ENCODE peak calls at places on chromosome 3, in nine cellular contexts. One of them, this sample, is unnamed.

GRCh38 chr3:57464801-57465200 is 79.3 kb downstream of the DNAH12 start:
- DNase-seq in tibial nerve: no peak
- DNase-seq in left cardiac atrium: no peak
- DNase-seq in fibroblast of pulmonary artery: peak; percentile 16
- DNase-seq in cardiac muscle cell: peak; percentile 4
- DNase-seq in activated CD8-positive, alpha-beta memory T cell treated with anti-CD3 and anti-CD28 coated beads, Interleukin-2, amount 50 U/mL, for 48 hours: no peak
- DNase-seq in omental fat pad: no peak
- DNase-seq in AG04450: no peak
- DNase-seq in activated naive CD4-positive, alpha-beta T cell treated with Interleukin-2 at 50 U/mL for 16 hours: no peak
- DNase-seq in this sample: no peak

GRCh38 chr3:16460886-16461285 is 52.6 kb downstream of the RFTN1 start:
- DNase-seq in tibial nerve: no peak
- DNase-seq in activated CD8-positive, alpha-beta memory T cell treated with anti-CD3 and anti-CD28 coated beads, Interleukin-2, amount 50 U/mL, for 48 hours: no peak
- DNase-seq in activated naive CD4-positive, alpha-beta T cell treated with Interleukin-2 at 50 U/mL for 16 hours: no peak
- DNase-seq in fibroblast of pulmonary artery: no peak
- DNase-seq in left cardiac atrium: no peak
- DNase-seq in omental fat pad: no peak
- DNase-seq in cardiac muscle cell: no peak
- DNase-seq in AG04450: no peak
- DNase-seq in this sample: no peak

GRCh38 chr3:192246847-192247520 is 480.4 kb downstream of the FGF12 start:
- DNase-seq in AG04450: no peak
- DNase-seq in omental fat pad: no peak
- DNase-seq in activated CD8-positive, alpha-beta memory T cell treated with anti-CD3 and anti-CD28 coated beads, Interleukin-2, amount 50 U/mL, for 48 hours: no peak
- DNase-seq in fibroblast of pulmonary artery: no peak
- DNase-seq in left cardiac atrium: no peak
- DNase-seq in activated naive CD4-positive, alpha-beta T cell treated with Interleukin-2 at 50 U/mL for 16 hours: no peak
- DNase-seq in cardiac muscle cell: no peak
- DNase-seq in tibial nerve: no peak
- DNase-seq in this sample: no peak

GRCh38 chr3:12598890-12599289 is 42.0 kb downstream of the MKRN2 start:
- DNase-seq in activated naive CD4-positive, alpha-beta T cell treated with Interleukin-2 at 50 U/mL for 16 hours: no peak
- DNase-seq in AG04450: no peak
- DNase-seq in cardiac muscle cell: no peak
- DNase-seq in tibial nerve: no peak
- DNase-seq in left cardiac atrium: no peak
- DNase-seq in activated CD8-positive, alpha-beta memory T cell treated with anti-CD3 and anti-CD28 coated beads, Interleukin-2, amount 50 U/mL, for 48 hours: no peak
- DNase-seq in omental fat pad: no peak
- DNase-seq in fibroblast of pulmonary artery: no peak
- DNase-seq in this sample: no peak

GRCh38 chr3:188947401-188947982 is 224.3 kb upstream of the TPRG1 start:
- DNase-seq in left cardiac atrium: peak; percentile 87
- DNase-seq in activated CD8-positive, alpha-beta memory T cell treated with anti-CD3 and anti-CD28 coated beads, Interleukin-2, amount 50 U/mL, for 48 hours: peak; percentile 59
- DNase-seq in activated naive CD4-positive, alpha-beta T cell treated with Interleukin-2 at 50 U/mL for 16 hours: peak; percentile 4
- DNase-seq in cardiac muscle cell: peak; percentile 94
- DNase-seq in AG04450: no peak
- DNase-seq in fibroblast of pulmonary artery: peak; percentile 87
- DNase-seq in tibial nerve: peak; percentile 74
- DNase-seq in omental fat pad: peak; percentile 42
- DNase-seq in this sample: peak; percentile 77

GRCh38 chr3:175274474-175275218 is 415.5 kb downstream of the NAALADL2 start:
- DNase-seq in activated CD8-positive, alpha-beta memory T cell treated with anti-CD3 and anti-CD28 coated beads, Interleukin-2, amount 50 U/mL, for 48 hours: no peak
- DNase-seq in AG04450: no peak
- DNase-seq in left cardiac atrium: no peak
- DNase-seq in tibial nerve: no peak
- DNase-seq in omental fat pad: no peak
- DNase-seq in fibroblast of pulmonary artery: no peak
- DNase-seq in activated naive CD4-positive, alpha-beta T cell treated with Interleukin-2 at 50 U/mL for 16 hours: no peak
- DNase-seq in cardiac muscle cell: no peak
- DNase-seq in this sample: no peak

GRCh38 chr3:63976166-63976861 is 47.0 kb downstream of the PSMD6 start:
- DNase-seq in left cardiac atrium: no peak
- DNase-seq in activated CD8-positive, alpha-beta memory T cell treated with anti-CD3 and anti-CD28 coated beads, Interleukin-2, amount 50 U/mL, for 48 hours: no peak
- DNase-seq in fibroblast of pulmonary artery: peak; percentile 99
- DNase-seq in activated naive CD4-positive, alpha-beta T cell treated with Interleukin-2 at 50 U/mL for 16 hours: no peak
- DNase-seq in AG04450: peak; percentile 81
- DNase-seq in omental fat pad: no peak
- DNase-seq in cardiac muscle cell: no peak
- DNase-seq in tibial nerve: no peak
- DNase-seq in this sample: peak; percentile 46

GRCh38 chr3:8607285-8608040 is 37.1 kb downstream of the SSUH2 start:
- DNase-seq in left cardiac atrium: peak; percentile 73
- DNase-seq in omental fat pad: no peak
- DNase-seq in activated CD8-positive, alpha-beta memory T cell treated with anti-CD3 and anti-CD28 coated beads, Interleukin-2, amount 50 U/mL, for 48 hours: no peak
- DNase-seq in cardiac muscle cell: peak; percentile 94
- DNase-seq in activated naive CD4-positive, alpha-beta T cell treated with Interleukin-2 at 50 U/mL for 16 hours: no peak
- DNase-seq in tibial nerve: no peak
- DNase-seq in fibroblast of pulmonary artery: peak; percentile 91
- DNase-seq in AG04450: peak; percentile 37
- DNase-seq in this sample: peak; percentile 15

GRCh38 chr3:25386686-25387271 is 41.3 kb upstream of the RARB start:
- DNase-seq in AG04450: no peak
- DNase-seq in activated CD8-positive, alpha-beta memory T cell treated with anti-CD3 and anti-CD28 coated beads, Interleukin-2, amount 50 U/mL, for 48 hours: no peak
- DNase-seq in omental fat pad: no peak
- DNase-seq in left cardiac atrium: no peak
- DNase-seq in activated naive CD4-positive, alpha-beta T cell treated with Interleukin-2 at 50 U/mL for 16 hours: no peak
- DNase-seq in cardiac muscle cell: no peak
- DNase-seq in fibroblast of pulmonary artery: no peak
- DNase-seq in tibial nerve: no peak
- DNase-seq in this sample: no peak

GRCh38 chr3:118801899-118802298 is 232.7 kb downstream of the IGSF11 start:
- DNase-seq in activated CD8-positive, alpha-beta memory T cell treated with anti-CD3 and anti-CD28 coated beads, Interleukin-2, amount 50 U/mL, for 48 hours: no peak
- DNase-seq in tibial nerve: no peak
- DNase-seq in activated naive CD4-positive, alpha-beta T cell treated with Interleukin-2 at 50 U/mL for 16 hours: no peak
- DNase-seq in omental fat pad: no peak
- DNase-seq in fibroblast of pulmonary artery: no peak
- DNase-seq in AG04450: no peak
- DNase-seq in left cardiac atrium: peak; percentile 55
- DNase-seq in cardiac muscle cell: no peak
- DNase-seq in this sample: no peak

GRCh38 chr3:70980646-70981031 is 602.9 kb downstream of the FOXP1 start:
- DNase-seq in activated naive CD4-positive, alpha-beta T cell treated with Interleukin-2 at 50 U/mL for 16 hours: no peak
- DNase-seq in fibroblast of pulmonary artery: no peak
- DNase-seq in left cardiac atrium: no peak
- DNase-seq in tibial nerve: no peak
- DNase-seq in cardiac muscle cell: no peak
- DNase-seq in AG04450: no peak
- DNase-seq in activated CD8-positive, alpha-beta memory T cell treated with anti-CD3 and anti-CD28 coated beads, Interleukin-2, amount 50 U/mL, for 48 hours: no peak
- DNase-seq in omental fat pad: no peak
- DNase-seq in this sample: no peak

GRCh38 chr3:195237981-195238625 is 32.9 kb downstream of the XXYLT1 start:
- DNase-seq in AG04450: no peak
- DNase-seq in cardiac muscle cell: no peak
- DNase-seq in tibial nerve: no peak
- DNase-seq in left cardiac atrium: no peak
- DNase-seq in activated naive CD4-positive, alpha-beta T cell treated with Interleukin-2 at 50 U/mL for 16 hours: no peak
- DNase-seq in omental fat pad: peak; percentile 18
- DNase-seq in fibroblast of pulmonary artery: no peak
- DNase-seq in activated CD8-positive, alpha-beta memory T cell treated with anti-CD3 and anti-CD28 coated beads, Interleukin-2, amount 50 U/mL, for 48 hours: no peak
- DNase-seq in this sample: no peak

GRCh38 chr3:71201939-71202338 is 381.6 kb downstream of the FOXP1 start:
- DNase-seq in activated naive CD4-positive, alpha-beta T cell treated with Interleukin-2 at 50 U/mL for 16 hours: no peak
- DNase-seq in cardiac muscle cell: no peak
- DNase-seq in tibial nerve: peak; percentile 59
- DNase-seq in AG04450: no peak
- DNase-seq in fibroblast of pulmonary artery: peak; percentile 64
- DNase-seq in omental fat pad: no peak
- DNase-seq in activated CD8-positive, alpha-beta memory T cell treated with anti-CD3 and anti-CD28 coated beads, Interleukin-2, amount 50 U/mL, for 48 hours: no peak
- DNase-seq in left cardiac atrium: peak; percentile 80
- DNase-seq in this sample: no peak

GRCh38 chr3:110138966-110139555 is 801.7 kb upstream of the DPPA4 start:
- DNase-seq in AG04450: no peak
- DNase-seq in activated CD8-positive, alpha-beta memory T cell treated with anti-CD3 and anti-CD28 coated beads, Interleukin-2, amount 50 U/mL, for 48 hours: no peak
- DNase-seq in cardiac muscle cell: no peak
- DNase-seq in tibial nerve: no peak
- DNase-seq in left cardiac atrium: no peak
- DNase-seq in omental fat pad: no peak
- DNase-seq in fibroblast of pulmonary artery: no peak
- DNase-seq in activated naive CD4-positive, alpha-beta T cell treated with Interleukin-2 at 50 U/mL for 16 hours: no peak
- DNase-seq in this sample: no peak

GRCh38 chr3:19543212-19543841 is 390.7 kb downstream of the EFHB start:
- DNase-seq in activated CD8-positive, alpha-beta memory T cell treated with anti-CD3 and anti-CD28 coated beads, Interleukin-2, amount 50 U/mL, for 48 hours: no peak
- DNase-seq in cardiac muscle cell: peak; percentile 44
- DNase-seq in AG04450: no peak
- DNase-seq in left cardiac atrium: no peak
- DNase-seq in tibial nerve: no peak
- DNase-seq in activated naive CD4-positive, alpha-beta T cell treated with Interleukin-2 at 50 U/mL for 16 hours: no peak
- DNase-seq in fibroblast of pulmonary artery: peak; percentile 0
- DNase-seq in omental fat pad: no peak
- DNase-seq in this sample: peak; percentile 1

GRCh38 chr3:33360136-33360825 is 79.9 kb downstream of the UBP1 start:
- DNase-seq in activated CD8-positive, alpha-beta memory T cell treated with anti-CD3 and anti-CD28 coated beads, Interleukin-2, amount 50 U/mL, for 48 hours: no peak
- DNase-seq in cardiac muscle cell: no peak
- DNase-seq in AG04450: no peak
- DNase-seq in activated naive CD4-positive, alpha-beta T cell treated with Interleukin-2 at 50 U/mL for 16 hours: no peak
- DNase-seq in fibroblast of pulmonary artery: peak; percentile 66
- DNase-seq in omental fat pad: no peak
- DNase-seq in left cardiac atrium: no peak
- DNase-seq in tibial nerve: no peak
- DNase-seq in this sample: no peak

GRCh38 chr3:170117134-170117533 is 64.4 kb downstream of the PHC3 start:
- DNase-seq in AG04450: no peak
- DNase-seq in cardiac muscle cell: no peak
- DNase-seq in activated CD8-positive, alpha-beta memory T cell treated with anti-CD3 and anti-CD28 coated beads, Interleukin-2, amount 50 U/mL, for 48 hours: no peak
- DNase-seq in left cardiac atrium: no peak
- DNase-seq in activated naive CD4-positive, alpha-beta T cell treated with Interleukin-2 at 50 U/mL for 16 hours: no peak
- DNase-seq in omental fat pad: no peak
- DNase-seq in tibial nerve: no peak
- DNase-seq in fibroblast of pulmonary artery: peak; percentile 20
- DNase-seq in this sample: no peak

GRCh38 chr3:105686324-105686897 is 182.4 kb downstream of the CBLB start:
- DNase-seq in AG04450: peak; percentile 2
- DNase-seq in activated CD8-positive, alpha-beta memory T cell treated with anti-CD3 and anti-CD28 coated beads, Interleukin-2, amount 50 U/mL, for 48 hours: no peak
- DNase-seq in omental fat pad: no peak
- DNase-seq in activated naive CD4-positive, alpha-beta T cell treated with Interleukin-2 at 50 U/mL for 16 hours: no peak
- DNase-seq in fibroblast of pulmonary artery: peak; percentile 62
- DNase-seq in cardiac muscle cell: no peak
- DNase-seq in tibial nerve: no peak
- DNase-seq in left cardiac atrium: no peak
- DNase-seq in this sample: no peak

GRCh38 chr3:116005404-116005803 is 382.1 kb downstream of the GAP43 start:
- DNase-seq in omental fat pad: peak; percentile 33
- DNase-seq in tibial nerve: no peak
- DNase-seq in fibroblast of pulmonary artery: peak; percentile 92
- DNase-seq in cardiac muscle cell: no peak
- DNase-seq in left cardiac atrium: peak; percentile 53
- DNase-seq in activated CD8-positive, alpha-beta memory T cell treated with anti-CD3 and anti-CD28 coated beads, Interleukin-2, amount 50 U/mL, for 48 hours: no peak
- DNase-seq in activated naive CD4-positive, alpha-beta T cell treated with Interleukin-2 at 50 U/mL for 16 hours: no peak
- DNase-seq in AG04450: peak; percentile 82
- DNase-seq in this sample: peak; percentile 41

GRCh38 chr3:11909726-11910125 is 63.0 kb upstream of the TAMM41 start:
- DNase-seq in activated naive CD4-positive, alpha-beta T cell treated with Interleukin-2 at 50 U/mL for 16 hours: no peak
- DNase-seq in tibial nerve: no peak
- DNase-seq in left cardiac atrium: no peak
- DNase-seq in cardiac muscle cell: no peak
- DNase-seq in AG04450: no peak
- DNase-seq in activated CD8-positive, alpha-beta memory T cell treated with anti-CD3 and anti-CD28 coated beads, Interleukin-2, amount 50 U/mL, for 48 hours: no peak
- DNase-seq in fibroblast of pulmonary artery: no peak
- DNase-seq in omental fat pad: no peak
- DNase-seq in this sample: no peak

GRCh38 chr3:4656059-4656458 is 162.9 kb downstream of the ITPR1 start:
- DNase-seq in activated CD8-positive, alpha-beta memory T cell treated with anti-CD3 and anti-CD28 coated beads, Interleukin-2, amount 50 U/mL, for 48 hours: no peak
- DNase-seq in fibroblast of pulmonary artery: peak; percentile 89
- DNase-seq in cardiac muscle cell: peak; percentile 79
- DNase-seq in AG04450: peak; percentile 44
- DNase-seq in left cardiac atrium: peak; percentile 68
- DNase-seq in tibial nerve: peak; percentile 20
- DNase-seq in activated naive CD4-positive, alpha-beta T cell treated with Interleukin-2 at 50 U/mL for 16 hours: no peak
- DNase-seq in omental fat pad: no peak
- DNase-seq in this sample: peak; percentile 67

GRCh38 chr3:77536038-77536775 is 496.3 kb downstream of the ROBO2 start:
- DNase-seq in omental fat pad: no peak
- DNase-seq in AG04450: no peak
- DNase-seq in activated CD8-positive, alpha-beta memory T cell treated with anti-CD3 and anti-CD28 coated beads, Interleukin-2, amount 50 U/mL, for 48 hours: no peak
- DNase-seq in activated naive CD4-positive, alpha-beta T cell treated with Interleukin-2 at 50 U/mL for 16 hours: no peak
- DNase-seq in tibial nerve: no peak
- DNase-seq in cardiac muscle cell: peak; percentile 10
- DNase-seq in left cardiac atrium: no peak
- DNase-seq in fibroblast of pulmonary artery: no peak
- DNase-seq in this sample: no peak

GRCh38 chr3:101127991-101128390 is 134.8 kb upstream of the ABI3BP start:
- DNase-seq in AG04450: no peak
- DNase-seq in activated CD8-positive, alpha-beta memory T cell treated with anti-CD3 and anti-CD28 coated beads, Interleukin-2, amount 50 U/mL, for 48 hours: no peak
- DNase-seq in fibroblast of pulmonary artery: no peak
- DNase-seq in left cardiac atrium: no peak
- DNase-seq in activated naive CD4-positive, alpha-beta T cell treated with Interleukin-2 at 50 U/mL for 16 hours: no peak
- DNase-seq in tibial nerve: no peak
- DNase-seq in cardiac muscle cell: no peak
- DNase-seq in omental fat pad: no peak
- DNase-seq in this sample: no peak

GRCh38 chr3:141652349-141652748 is 85.7 kb upstream of the RNF7 start:
- DNase-seq in fibroblast of pulmonary artery: no peak
- DNase-seq in omental fat pad: no peak
- DNase-seq in activated CD8-positive, alpha-beta memory T cell treated with anti-CD3 and anti-CD28 coated beads, Interleukin-2, amount 50 U/mL, for 48 hours: no peak
- DNase-seq in AG04450: no peak
- DNase-seq in tibial nerve: no peak
- DNase-seq in activated naive CD4-positive, alpha-beta T cell treated with Interleukin-2 at 50 U/mL for 16 hours: no peak
- DNase-seq in left cardiac atrium: no peak
- DNase-seq in cardiac muscle cell: no peak
- DNase-seq in this sample: no peak

GRCh38 chr3:45545476-45545875 is 49.1 kb upstream of the LIMD1 start:
- DNase-seq in AG04450: no peak
- DNase-seq in left cardiac atrium: peak; percentile 56
- DNase-seq in cardiac muscle cell: no peak
- DNase-seq in activated naive CD4-positive, alpha-beta T cell treated with Interleukin-2 at 50 U/mL for 16 hours: no peak
- DNase-seq in tibial nerve: no peak
- DNase-seq in activated CD8-positive, alpha-beta memory T cell treated with anti-CD3 and anti-CD28 coated beads, Interleukin-2, amount 50 U/mL, for 48 hours: no peak
- DNase-seq in fibroblast of pulmonary artery: peak; percentile 31
- DNase-seq in omental fat pad: no peak
- DNase-seq in this sample: no peak

GRCh38 chr3:185658504-185658912 is 72.4 kb downstream of the SENP2 start:
- DNase-seq in activated naive CD4-positive, alpha-beta T cell treated with Interleukin-2 at 50 U/mL for 16 hours: no peak
- DNase-seq in left cardiac atrium: peak; percentile 55
- DNase-seq in tibial nerve: peak; percentile 86
- DNase-seq in AG04450: peak; percentile 94
- DNase-seq in activated CD8-positive, alpha-beta memory T cell treated with anti-CD3 and anti-CD28 coated beads, Interleukin-2, amount 50 U/mL, for 48 hours: no peak
- DNase-seq in omental fat pad: peak; percentile 73
- DNase-seq in fibroblast of pulmonary artery: peak; percentile 98
- DNase-seq in cardiac muscle cell: no peak
- DNase-seq in this sample: no peak

GRCh38 chr3:30511524-30512278 is 94.7 kb upstream of the TGFBR2 start:
- DNase-seq in AG04450: peak; percentile 93
- DNase-seq in tibial nerve: no peak
- DNase-seq in activated naive CD4-positive, alpha-beta T cell treated with Interleukin-2 at 50 U/mL for 16 hours: no peak
- DNase-seq in cardiac muscle cell: no peak
- DNase-seq in left cardiac atrium: no peak
- DNase-seq in omental fat pad: no peak
- DNase-seq in fibroblast of pulmonary artery: peak; percentile 99
- DNase-seq in activated CD8-positive, alpha-beta memory T cell treated with anti-CD3 and anti-CD28 coated beads, Interleukin-2, amount 50 U/mL, for 48 hours: no peak
- DNase-seq in this sample: peak; percentile 80

GRCh38 chr3:114880078-114880477 is 267.0 kb downstream of the ZBTB20 start:
- DNase-seq in activated CD8-positive, alpha-beta memory T cell treated with anti-CD3 and anti-CD28 coated beads, Interleukin-2, amount 50 U/mL, for 48 hours: no peak
- DNase-seq in tibial nerve: no peak
- DNase-seq in left cardiac atrium: peak; percentile 21
- DNase-seq in AG04450: no peak
- DNase-seq in activated naive CD4-positive, alpha-beta T cell treated with Interleukin-2 at 50 U/mL for 16 hours: no peak
- DNase-seq in fibroblast of pulmonary artery: no peak
- DNase-seq in omental fat pad: no peak
- DNase-seq in cardiac muscle cell: no peak
- DNase-seq in this sample: no peak

GRCh38 chr3:2390926-2391532 is 292.4 kb downstream of the CNTN4 start:
- DNase-seq in AG04450: no peak
- DNase-seq in fibroblast of pulmonary artery: no peak
- DNase-seq in left cardiac atrium: no peak
- DNase-seq in activated CD8-positive, alpha-beta memory T cell treated with anti-CD3 and anti-CD28 coated beads, Interleukin-2, amount 50 U/mL, for 48 hours: no peak
- DNase-seq in tibial nerve: no peak
- DNase-seq in cardiac muscle cell: no peak
- DNase-seq in omental fat pad: no peak
- DNase-seq in activated naive CD4-positive, alpha-beta T cell treated with Interleukin-2 at 50 U/mL for 16 hours: no peak
- DNase-seq in this sample: no peak

GRCh38 chr3:20340324-20340928 is 154.4 kb upstream of the SGO1 start:
- DNase-seq in tibial nerve: peak; percentile 46
- DNase-seq in activated CD8-positive, alpha-beta memory T cell treated with anti-CD3 and anti-CD28 coated beads, Interleukin-2, amount 50 U/mL, for 48 hours: peak; percentile 78
- DNase-seq in omental fat pad: peak; percentile 40
- DNase-seq in fibroblast of pulmonary artery: peak; percentile 87
- DNase-seq in left cardiac atrium: peak; percentile 64
- DNase-seq in cardiac muscle cell: peak; percentile 72
- DNase-seq in activated naive CD4-positive, alpha-beta T cell treated with Interleukin-2 at 50 U/mL for 16 hours: peak; percentile 54
- DNase-seq in AG04450: peak; percentile 30
- DNase-seq in this sample: peak; percentile 55

GRCh38 chr3:20121088-20121487 is 64.9 kb downstream of the SGO1 start:
- DNase-seq in fibroblast of pulmonary artery: no peak
- DNase-seq in activated CD8-positive, alpha-beta memory T cell treated with anti-CD3 and anti-CD28 coated beads, Interleukin-2, amount 50 U/mL, for 48 hours: no peak
- DNase-seq in omental fat pad: no peak
- DNase-seq in AG04450: no peak
- DNase-seq in cardiac muscle cell: no peak
- DNase-seq in activated naive CD4-positive, alpha-beta T cell treated with Interleukin-2 at 50 U/mL for 16 hours: no peak
- DNase-seq in left cardiac atrium: no peak
- DNase-seq in tibial nerve: no peak
- DNase-seq in this sample: no peak

This sample was measured in NCI-H460.